ENCODE peak calls at places on chromosomes 6 and 20, in eight cellular contexts. K is HCT116; D is kidney epithelial cell; A is activated CD4-positive, alpha-beta T cell treated with anti-CD3 and anti-CD28 coated beads, Interleukin-2, amount 50 U/mL, for 24 hours; I is A549; T is brain pericyte; H is non-pigmented ciliary epithelial cell; Z is neural crest cell. U is an unnamed sample.

GRCh38 chr6:130421567-130421966 is 55.8 kb downstream of the TMEM200A start:
- DNase-seq in H (peak; percentile 86), I (no peak), Z (no peak), D (peak; percentile 57), T (no peak), K (no peak), A (no peak), U (no peak)

GRCh38 chr6:96235927-96236326 is 220.2 kb downstream of the FUT9 start:
- DNase-seq in I (no peak), H (peak; percentile 48), D (peak; percentile 93), A (no peak), K (no peak), Z (no peak), T (no peak), U (no peak)

GRCh38 chr6:100078509-100078908 is 84.5 kb upstream of the MCHR2 start:
- DNase-seq in Z (no peak), I (peak; percentile 48), T (no peak), D (no peak), H (no peak), K (peak; percentile 32), A (no peak), U (no peak)

GRCh38 chr6:169052462-169052861 is 201.2 kb downstream of the THBS2 start:
- DNase-seq in Z (no peak), D (no peak), H (no peak), K (no peak), A (no peak), T (no peak), I (no peak), U (no peak)

GRCh38 chr20:49775229-49775693 is 37.4 kb upstream of the SLC9A8 start:
- DNase-seq in A (no peak), D (peak; percentile 97), I (peak; percentile 90), H (no peak), K (peak; percentile 77), T (peak; percentile 45), Z (peak; percentile 30), U (no peak)

GRCh38 chr6:128743974-128744765 is 138.8 kb upstream of the LAMA2 start:
- DNase-seq in A (no peak), H (no peak), D (no peak), K (no peak), Z (no peak), T (no peak), I (no peak), U (no peak)

GRCh38 chr6:43811101-43812099 is 41.4 kb downstream of the VEGFA start:
- DNase-seq in H (no peak), D (no peak), I (no peak), A (no peak), T (no peak), K (no peak), Z (no peak), U (no peak)

GRCh38 chr6:6565069-6565468 is 23.5 kb upstream of the LY86 start:
- DNase-seq in K (no peak), I (no peak), T (no peak), D (no peak), Z (no peak), H (no peak), A (no peak), U (no peak)

GRCh38 chr6:91523511-91523910 is 936.6 kb upstream of the MAP3K7 start:
- DNase-seq in D (no peak), H (no peak), T (no peak), K (no peak), I (no peak), Z (no peak), A (no peak), U (no peak)

GRCh38 chr20:4875578-4876067 is 125.7 kb downstream of the SLC23A2 start:
- DNase-seq in A (no peak), T (no peak), K (no peak), H (no peak), Z (no peak), D (peak; percentile 31), I (no peak), U (no peak)

GRCh38 chr20:54208492-54209044 is 681 bp downstream of the PFDN4 start:
- DNase-seq in H (peak; percentile 37), K (no peak), T (no peak), A (no peak), I (peak; percentile 21), D (no peak), Z (no peak), U (no peak)

GRCh38 chr20:45138451-45139300 is 14.4 kb upstream of the WFDC12 start:
- DNase-seq in T (no peak), D (no peak), A (peak; percentile 29), I (peak; percentile 59), H (no peak), Z (peak; percentile 50), K (peak; percentile 21), U (no peak)

GRCh38 chr20:10498196-10498595 is 63.1 kb downstream of the SLX4IP start:
- DNase-seq in K (no peak), Z (no peak), A (no peak), D (no peak), I (no peak), H (no peak), T (no peak), U (no peak)

GRCh38 chr6:96509281-96509680 is 12.3 kb upstream of the UFL1 start:
- DNase-seq in D (no peak), H (no peak), A (no peak), Z (no peak), K (no peak), T (no peak), I (no peak), U (no peak)

GRCh38 chr6:30800876-30801275 is 56.5 kb upstream of the IER3 start:
- DNase-seq in I (no peak), K (no peak), D (no peak), Z (no peak), T (no peak), H (no peak), A (no peak), U (no peak)

GRCh38 chr6:157478926-157479325 is 97.9 kb downstream of the ZDHHC14 start:
- DNase-seq in I (no peak), H (no peak), Z (no peak), T (no peak), A (no peak), K (no peak), D (no peak), U (no peak)

GRCh38 chr20:35200255-35200654 is 26.2 kb upstream of the MMP24 start:
- DNase-seq in T (no peak), A (no peak), H (peak; percentile 34), Z (no peak), I (no peak), D (peak; percentile 28), K (no peak), U (no peak)

GRCh38 chr6:81727876-81728517 is 24.5 kb downstream of the TENT5A start:
- DNase-seq in I (no peak), K (no peak), D (no peak), Z (no peak), H (no peak), T (no peak), A (no peak), U (no peak)

GRCh38 chr6:143592335-143592734 is 80.8 kb upstream of the FUCA2 start:
- DNase-seq in Z (no peak), H (no peak), I (peak; percentile 19), A (no peak), T (no peak), K (peak; percentile 23), D (no peak), U (no peak)

GRCh38 chr6:110392727-110393126 is 22.6 kb downstream of the DDO start:
- DNase-seq in I (no peak), D (no peak), T (no peak), Z (no peak), K (no peak), H (no peak), A (no peak), U (no peak)

GRCh38 chr6:90350689-90351554 is 54.3 kb upstream of the BACH2 start:
- DNase-seq in D (no peak), I (no peak), Z (no peak), K (no peak), A (no peak), H (no peak), T (no peak), U (peak; percentile 12)

GRCh38 chr6:107547061-107547840 is 57.3 kb downstream of the SOBP start:
- DNase-seq in H (no peak), K (no peak), A (no peak), I (no peak), T (no peak), D (no peak), Z (no peak), U (no peak)

GRCh38 chr20:60062431-60063336 is 104.5 kb downstream of the CDH26 start:
- DNase-seq in A (no peak), T (peak; percentile 80), H (peak; percentile 36), K (no peak), Z (no peak), I (no peak), D (no peak), U (no peak)

GRCh38 chr6:150016324-150017185 is 8.8 kb downstream of the RAET1L start:
- DNase-seq in A (peak; percentile 66), I (peak; percentile 50), T (peak; percentile 24), K (peak; percentile 65), H (no peak), D (no peak), Z (peak; percentile 39), U (peak; percentile 19)

GRCh38 chr20:41017448-41018042 is 11.1 kb upstream of the TOP1 start:
- DNase-seq in K (no peak), H (no peak), I (no peak), D (no peak), Z (no peak), A (no peak), T (no peak), U (no peak)